ENCODE peak calls at places on chromosomes 6 and 20, in four cellular contexts. B is body of pancreas, A is transverse colon, K is neural progenitor cell. G is an unnamed sample.
A peak's percentile ranks its signal among the peaks of the same experiment; 100 is the strongest.

GRCh38 chr20:48760403-48760889 is 67.4 kb downstream of the PREX1 start:
- DNase-seq in A (peak; percentile 32), K (no peak), B (no peak), G (peak; percentile 91)

GRCh38 chr6:125102901-125103300 is 50.7 kb upstream of the TPD52L1 start:
- DNase-seq in B (no peak), K (no peak), A (no peak), G (no peak)

GRCh38 chr20:6704132-6704861 is 63.2 kb upstream of the BMP2 start:
- DNase-seq in K (no peak), A (peak; percentile 55), B (peak; percentile 75), G (no peak)

GRCh38 chr20:24657211-24657610 is 187.8 kb downstream of the SYNDIG1 start:
- DNase-seq in K (no peak), B (peak; percentile 58), A (no peak), G (no peak)

GRCh38 chr6:23027281-23027680 is 457.9 kb downstream of the HDGFL1 start:
- DNase-seq in A (no peak), B (no peak), K (no peak), G (no peak)

GRCh38 chr20:7371518-7372158 is 568.6 kb downstream of the HAO1 start:
- DNase-seq in K (no peak), B (no peak), A (no peak), G (no peak)

GRCh38 chr20:43843096-43843964 is 71.3 kb upstream of the TOX2 start:
- DNase-seq in B (no peak), K (no peak), A (no peak), G (no peak)

GRCh38 chr20:1247689-1248088 is 18.4 kb upstream of the SNPH start:
- DNase-seq in A (no peak), K (no peak), B (no peak), G (no peak)

GRCh38 chr20:46255440-46256104 is 52.7 kb downstream of the CDH22 start:
- DNase-seq in B (peak; percentile 91), K (no peak), A (peak; percentile 87), G (no peak)

GRCh38 chr20:44684047-44684965 is 30.9 kb upstream of the CCN5 start:
- DNase-seq in A (peak; percentile 45), B (no peak), K (no peak), G (no peak)

GRCh38 chr6:127494240-127494767 is 24.8 kb downstream of the MTCL3 start:
- DNase-seq in B (no peak), K (no peak), A (no peak), G (no peak)

GRCh38 chr20:32965115-32965514 is 39.1 kb downstream of the SUN5 start:
- DNase-seq in K (no peak), B (no peak), A (no peak), G (peak; percentile 29)

GRCh38 chr20:49115565-49115964 is 69.5 kb downstream of the CSE1L start:
- DNase-seq in A (no peak), K (no peak), B (no peak), G (no peak)

GRCh38 chr6:151380848-151381205 is 10.5 kb downstream of the ZBTB2 start:
- DNase-seq in B (no peak), A (no peak), K (no peak), G (no peak)

GRCh38 chr20:19252670-19253120 is 40.3 kb downstream of the SLC24A3 start:
- DNase-seq in A (peak; percentile 26), K (no peak), B (no peak), G (no peak)

GRCh38 chr6:143545976-143546547 is 34.5 kb upstream of the FUCA2 start:
- DNase-seq in B (no peak), A (no peak), K (no peak), G (no peak)

GRCh38 chr20:63968928-63969760 is 586 bp downstream of the ZNF512B start:
- DNase-seq in B (peak; percentile 30), A (peak; percentile 25), K (peak; percentile 56), G (peak; percentile 30)

GRCh38 chr20:1375515-1375914 is 17.3 kb downstream of the FKBP1A start:
- DNase-seq in A (no peak), K (no peak), B (no peak), G (no peak)

GRCh38 chr6:123203928-123204327 is 207.9 kb downstream of the CLVS2 start:
- DNase-seq in B (no peak), K (peak; percentile 60), A (no peak), G (no peak)

GRCh38 chr6:45513331-45513730 is 135.6 kb upstream of the SUPT3H start:
- DNase-seq in B (no peak), A (peak; percentile 41), K (peak; percentile 58), G (no peak)

GRCh38 chr6:4903751-4904370 is 100.0 kb downstream of the RPP40 start:
- DNase-seq in A (no peak), K (peak; percentile 7), B (no peak), G (no peak)

GRCh38 chr6:58198301-58198700 is 880.9 kb downstream of the PRIM2 start:
- DNase-seq in B (no peak), K (no peak), A (no peak), G (no peak)

GRCh38 chr20:57030611-57031600 is 235.5 kb downstream of the BMP7 start:
- DNase-seq in B (no peak), A (no peak), K (no peak), G (no peak)

GRCh38 chr20:25508083-25508770 is 77.1 kb downstream of the NINL start:
- DNase-seq in K (no peak), A (peak; percentile 20), B (peak; percentile 72), G (no peak)

GRCh38 chr6:25186919-25187318 is 92.3 kb upstream of the CARMIL1 start:
- DNase-seq in K (no peak), B (no peak), A (no peak), G (no peak)

GRCh38 chr20:1389703-1390385 is 3.0 kb downstream of the FKBP1A start:
- DNase-seq in A (no peak), B (peak; percentile 48), K (no peak), G (no peak)

GRCh38 chr20:63032861-63033634 is 26.3 kb upstream of the BHLHE23 start:
- DNase-seq in A (no peak), K (peak; percentile 48), B (no peak), G (peak; percentile 30)

GRCh38 chr6:5525209-5525608 is 263.9 kb downstream of the FARS2 start:
- DNase-seq in K (no peak), A (no peak), B (no peak), G (no peak)

GRCh38 chr6:148551226-148551625 is 195.6 kb upstream of the UST start:
- DNase-seq in A (no peak), B (no peak), K (no peak), G (no peak)

GRCh38 chr6:27553123-27553904 is 80.4 kb upstream of the ZNF184 start:
- DNase-seq in A (no peak), B (no peak), K (peak; percentile 68), G (no peak)

GRCh38 chr20:46040902-46041535 is 12.0 kb downstream of the SLC12A5 start:
- DNase-seq in A (no peak), K (peak; percentile 92), B (no peak), G (peak; percentile 57)

GRCh38 chr6:38852215-38852614 is 137.1 kb downstream of the DNAH8 start:
- DNase-seq in B (no peak), K (no peak), A (no peak), G (no peak)

GRCh38 chr6:44976677-44977405 is 351.3 kb upstream of the RUNX2 start:
- DNase-seq in B (no peak), K (no peak), A (no peak), G (no peak)

GRCh38 chr6:163667372-163668060 is 253.0 kb downstream of the QKI start:
- DNase-seq in K (no peak), B (no peak), A (peak; percentile 38), G (no peak)

GRCh38 chr20:25297141-25297905 is 49.4 kb downstream of the PYGB start:
- DNase-seq in B (no peak), A (peak; percentile 41), K (no peak), G (no peak)

GRCh38 chr6:148932208-148932607 is 185.4 kb downstream of the UST start:
- DNase-seq in K (no peak), A (no peak), B (no peak), G (no peak)

GRCh38 chr6:169198885-169199284 is 54.8 kb downstream of the THBS2 start:
- DNase-seq in K (no peak), B (no peak), A (no peak), G (no peak)

GRCh38 chr20:51631011-51631950 is 88.8 kb upstream of the NFATC2 start:
- DNase-seq in K (no peak), A (peak; percentile 49), B (peak; percentile 18), G (no peak)

GRCh38 chr20:7770578-7770977 is 169.7 kb downstream of the HAO1 start:
- DNase-seq in K (no peak), B (no peak), A (no peak), G (no peak)

GRCh38 chr6:8090650-8091049 is 11.7 kb downstream of the EEF1E1 start:
- DNase-seq in B (no peak), K (no peak), A (no peak), G (no peak)
- H3K36me3 ChIP-seq in B (peaks cover 18% of the 10 kb centered on the region), K (peaks cover 57% of the 10 kb centered on the region), A (no peaks in the 10 kb centered on the region), G (peaks cover 36% of the 10 kb centered on the region)

DNA sequence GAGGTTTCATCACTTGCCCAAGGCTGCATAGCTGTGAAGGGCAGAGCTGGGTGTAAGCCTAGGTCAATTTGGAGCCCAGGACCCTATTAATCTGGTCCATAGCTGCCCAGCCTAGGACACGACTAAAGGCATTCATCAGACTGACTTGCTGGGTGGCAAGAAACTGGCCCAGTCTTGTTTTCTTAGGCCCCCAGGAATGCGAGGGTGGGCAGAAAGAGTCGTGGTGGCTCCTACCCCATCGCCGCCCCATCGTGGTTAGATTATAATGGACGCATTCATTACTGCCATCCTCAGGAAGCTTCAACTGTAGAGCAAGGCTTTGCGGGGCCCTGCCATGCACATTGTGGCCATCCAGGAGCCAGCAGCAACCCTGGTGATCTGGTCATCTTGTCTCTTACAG is 16.1 kb downstream of the DYNLRB1 start:
- DNase-seq in K (no peak), B (no peak), A (no peak), G (no peak)
- H3K36me3 ChIP-seq in K (no peaks in the 10 kb centered on the region), B (peaks cover 32% of the 10 kb centered on the region), A (no peaks in the 10 kb centered on the region), G (peaks cover 55% of the 10 kb centered on the region)

GRCh38 chr6:15513131-15513771 is 149.6 kb downstream of the DTNBP1 start:
- DNase-seq in A (no peak), B (no peak), K (no peak), G (no peak)
- H3K36me3 ChIP-seq in A (no peaks in the 10 kb centered on the region), B (peaks cover 12% of the 10 kb centered on the region), K (no peaks in the 10 kb centered on the region), G (peaks cover 32% of the 10 kb centered on the region)

GRCh38 chr6:152973916-152974315 is 8.9 kb downstream of the FBXO5 start:
- DNase-seq in B (no peak), K (no peak), A (no peak), G (no peak)

GRCh38 chr6:152975204-152975915 is 7.5 kb downstream of the FBXO5 start:
- DNase-seq in A (no peak), K (no peak), B (no peak), G (peak; percentile 13)

DNA sequence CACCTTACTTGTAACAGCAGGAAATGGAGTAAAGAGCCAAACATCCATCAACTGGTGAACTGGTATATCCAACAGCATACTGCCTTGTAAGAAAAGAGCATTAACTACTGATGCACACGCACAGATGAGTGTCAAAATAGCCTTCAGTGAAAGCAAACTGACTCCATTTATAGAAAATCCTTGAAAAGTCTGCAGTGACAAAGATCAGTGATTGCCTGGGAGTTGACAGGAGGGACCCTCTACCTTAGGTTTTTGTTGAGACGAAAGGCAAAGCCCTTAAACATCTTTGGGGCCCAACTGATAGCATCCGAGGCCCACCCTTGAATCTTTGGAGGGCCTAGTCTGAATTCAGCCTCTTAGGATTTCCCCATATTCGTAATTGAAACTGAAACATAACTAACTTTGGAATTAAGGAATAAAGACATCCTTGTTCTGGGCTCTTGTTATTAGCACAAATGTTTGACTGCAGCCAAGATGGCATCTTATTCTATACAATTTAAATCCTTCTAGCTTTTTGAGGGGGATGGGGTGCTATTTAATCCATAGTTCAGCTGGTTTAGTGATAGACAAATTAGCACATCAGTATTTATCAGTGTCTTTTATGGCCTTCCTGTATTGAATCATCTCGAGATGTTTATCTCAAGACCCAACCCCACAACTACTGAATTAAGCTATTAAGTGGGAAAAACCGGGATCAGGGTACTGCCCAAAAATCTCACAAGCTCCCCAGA is 13.0 kb downstream of the FBXO5 start:
- DNase-seq in K (no peak), A (no peak), B (no peak), G (no peak)
- H3K36me3 ChIP-seq in K (peaks cover 46% of the 10 kb centered on the region), A (no peaks in the 10 kb centered on the region), B (peaks cover 7% of the 10 kb centered on the region), G (peaks cover 33% of the 10 kb centered on the region)

G was measured in CD8-positive, alpha-beta memory T cell.